ENCODE peak calls at places on chromosomes 1 and 21, in eight cellular contexts. D, U, I, W, C, N, Q and H are unnamed samples.

GRCh38 chr21:41877901-41878830 is 978 bp downstream of the PRDM15 start:
- DNase-seq in W (no peak), Q (peak; percentile 61), N (no peak), I (peak; percentile 31), U (peak; percentile 68), D (peak; percentile 30), C (no peak), H (peak; percentile 30)

GRCh38 chr1:55703726-55704363 is 488.7 kb upstream of the USP24 start:
- DNase-seq in C (no peak), W (no peak), I (no peak), U (no peak), Q (no peak), D (no peak), N (no peak), H (no peak)

GRCh38 chr1:195188821-195189220 is 1419.4 kb downstream of the KCNT2 start:
- DNase-seq in C (no peak), D (no peak), W (no peak), Q (no peak), U (peak; percentile 25), N (peak; percentile 9), I (no peak), H (no peak)

GRCh38 chr1:232280910-232281309 is 349.0 kb downstream of the SIPA1L2 start:
- DNase-seq in D (no peak), I (no peak), C (no peak), U (no peak), N (no peak), W (no peak), Q (no peak), H (no peak)

GRCh38 chr1:201711811-201712210 is 117.1 kb upstream of the IPO9 start:
- DNase-seq in W (no peak), N (no peak), U (peak; percentile 58), C (no peak), Q (no peak), D (no peak), I (no peak), H (no peak)

GRCh38 chr1:85060038-85060437 is 11.7 kb upstream of the MCOLN3 start:
- DNase-seq in C (no peak), W (no peak), D (no peak), Q (no peak), I (no peak), U (no peak), N (no peak), H (no peak)

GRCh38 chr1:54381524-54381923 is 24.7 kb downstream of the SSBP3 start:
- DNase-seq in I (no peak), D (no peak), W (no peak), Q (no peak), C (no peak), U (no peak), N (no peak), H (no peak)

GRCh38 chr1:25641931-25642611 is 25.5 kb downstream of the MAN1C1 start:
- DNase-seq in C (no peak), N (no peak), U (peak; percentile 78), D (no peak), W (peak; percentile 27), Q (peak; percentile 50), I (no peak), H (no peak)

GRCh38 chr1:26677306-26678115 is 18.3 kb upstream of the ARID1A start:
- DNase-seq in N (peak; percentile 86), D (peak; percentile 93), I (peak; percentile 64), Q (peak; percentile 97), W (peak; percentile 40), U (peak; percentile 62), C (peak; percentile 20), H (peak; percentile 44)

GRCh38 chr1:204206121-204206520 is 7.7 kb downstream of the GOLT1A start:
- DNase-seq in U (peak; percentile 60), I (no peak), Q (no peak), D (no peak), C (no peak), N (no peak), W (no peak), H (no peak)

GRCh38 chr21:35106246-35106835 is 57.2 kb upstream of the RUNX1 start:
- DNase-seq in C (no peak), W (no peak), Q (no peak), I (no peak), D (no peak), N (no peak), U (no peak), H (no peak)

GRCh38 chr1:245997471-245998258 is 509.4 kb downstream of the SMYD3 start:
- DNase-seq in N (peak; percentile 65), Q (peak; percentile 58), I (peak; percentile 48), C (no peak), D (no peak), U (no peak), W (no peak), H (no peak)